ENCODE peak calls at places on chromosome 6, in ten cellular contexts. F, X, P, N, K, Q, D, I, B and V are unnamed samples.

GRCh38 chr6:116278853-116279231 is 888 bp downstream of the TSPYL1 start:
- DNase-seq in F (peak; percentile 58), X (no peak), P (peak; percentile 35), N (no peak), K (no peak), Q (no peak), D (peak; percentile 67), I (no peak), B (no peak), V (peak; percentile 71)

GRCh38 chr6:29733057-29733456 is 9.8 kb downstream of the HLA-F start:
- DNase-seq in F (no peak), X (no peak), P (no peak), N (no peak), K (no peak), Q (no peak), D (no peak), I (no peak), B (no peak), V (no peak)

GRCh38 chr6:134665029-134665723 is 284.7 kb downstream of the ALDH8A1 start:
- DNase-seq in F (no peak), X (no peak), P (no peak), N (peak; percentile 29), K (no peak), Q (no peak), D (no peak), I (no peak), B (no peak), V (no peak)

GRCh38 chr6:128570439-128571063 is 50.2 kb upstream of the PTPRK start:
- DNase-seq in F (no peak), X (no peak), P (no peak), N (no peak), K (peak; percentile 66), Q (peak; percentile 42), D (no peak), I (no peak), B (no peak), V (no peak)

GRCh38 chr6:41503841-41504525 is 42.2 kb upstream of the FOXP4 start:
- DNase-seq in F (peak; percentile 50), X (no peak), P (no peak), N (no peak), K (no peak), Q (peak; percentile 78), D (no peak), I (peak; percentile 42), B (peak; percentile 8), V (no peak)

GRCh38 chr6:4327841-4328240 is 192.5 kb upstream of the ECI2 start:
- DNase-seq in F (no peak), X (no peak), P (no peak), N (no peak), K (no peak), Q (no peak), D (no peak), I (peak; percentile 55), B (no peak), V (no peak)

GRCh38 chr6:21588812-21589811 is 4.4 kb upstream of the SOX4 start:
- DNase-seq in F (peak; percentile 93), X (peak; percentile 31), P (peak; percentile 88), N (peak; percentile 91), K (peak; percentile 84), Q (peak; percentile 82), D (peak; percentile 87), I (peak; percentile 87), B (peak; percentile 67), V (peak; percentile 93)

GRCh38 chr6:74347161-74347560 is 651.2 kb downstream of the CD109 start:
- DNase-seq in F (no peak), X (no peak), P (no peak), N (no peak), K (no peak), Q (no peak), D (no peak), I (peak; percentile 33), B (no peak), V (no peak)

GRCh38 chr6:165096868-165097267 is 212.5 kb downstream of the C6orf118 start:
- DNase-seq in F (no peak), X (no peak), P (no peak), N (no peak), K (no peak), Q (no peak), D (no peak), I (peak; percentile 15), B (no peak), V (no peak)